ENCODE peak calls at places on chromosomes 6 and 20, in eight cellular contexts. One of them, this sample, is unnamed.

GRCh38 chr6:113586966-113587699 is 270.0 kb upstream of the MARCKS start:
- DNase-seq in thyroid gland: no peak
- DNase-seq in NCI-H1048: no peak
- DNase-seq in ascending aorta: no peak
- DNase-seq in ureter: no peak
- DNase-seq in hypothalamus: no peak
- DNase-seq in neural crest cell: peak
- DNase-seq in EL: no peak
- DNase-seq in this sample: no peak

GRCh38 chr6:34531580-34532201 is 24.4 kb downstream of the SPDEF start:
- DNase-seq in thyroid gland: peak
- DNase-seq in ureter: peak
- DNase-seq in hypothalamus: no peak
- DNase-seq in neural crest cell: no peak
- DNase-seq in NCI-H1048: no peak
- DNase-seq in EL: no peak
- DNase-seq in ascending aorta: peak
- DNase-seq in this sample: peak

GRCh38 chr20:37278966-37279590 is 10.4 kb upstream of the MANBAL start:
- DNase-seq in neural crest cell: no peak
- DNase-seq in ureter: no peak
- DNase-seq in EL: peak
- DNase-seq in thyroid gland: no peak
- DNase-seq in hypothalamus: no peak
- DNase-seq in ascending aorta: no peak
- DNase-seq in NCI-H1048: no peak
- DNase-seq in this sample: no peak

GRCh38 chr6:152314483-152314832 is 322.7 kb downstream of the SYNE1 start:
- DNase-seq in NCI-H1048: no peak
- DNase-seq in ascending aorta: no peak
- DNase-seq in neural crest cell: no peak
- DNase-seq in thyroid gland: no peak
- DNase-seq in ureter: no peak
- DNase-seq in hypothalamus: no peak
- DNase-seq in EL: no peak
- DNase-seq in this sample: no peak

GRCh38 chr6:44190712-44191111 is 26.0 kb upstream of the MYMX start:
- DNase-seq in NCI-H1048: no peak
- DNase-seq in thyroid gland: no peak
- DNase-seq in ascending aorta: no peak
- DNase-seq in hypothalamus: no peak
- DNase-seq in ureter: no peak
- DNase-seq in EL: no peak
- DNase-seq in neural crest cell: no peak
- DNase-seq in this sample: no peak

GRCh38 chr6:24283043-24283985 is 74.5 kb downstream of the DCDC2 start:
- DNase-seq in EL: peak
- DNase-seq in ureter: peak
- DNase-seq in thyroid gland: peak
- DNase-seq in hypothalamus: no peak
- DNase-seq in neural crest cell: peak
- DNase-seq in NCI-H1048: peak
- DNase-seq in ascending aorta: no peak
- DNase-seq in this sample: peak

GRCh38 chr6:159977242-159978214 is 8.6 kb downstream of the IGF2R start:
- DNase-seq in thyroid gland: no peak
- DNase-seq in hypothalamus: no peak
- DNase-seq in EL: peak
- DNase-seq in NCI-H1048: no peak
- DNase-seq in ureter: no peak
- DNase-seq in ascending aorta: no peak
- DNase-seq in neural crest cell: no peak
- DNase-seq in this sample: no peak

GRCh38 chr20:16178671-16179070 is 394.6 kb downstream of the KIF16B start:
- DNase-seq in EL: no peak
- DNase-seq in ureter: no peak
- DNase-seq in hypothalamus: no peak
- DNase-seq in neural crest cell: no peak
- DNase-seq in NCI-H1048: no peak
- DNase-seq in ascending aorta: no peak
- DNase-seq in thyroid gland: no peak
- DNase-seq in this sample: no peak

GRCh38 chr6:118963003-118963402 is 28.0 kb upstream of the MCM9 start:
- DNase-seq in ureter: no peak
- DNase-seq in neural crest cell: no peak
- DNase-seq in thyroid gland: no peak
- DNase-seq in ascending aorta: no peak
- DNase-seq in NCI-H1048: no peak
- DNase-seq in EL: no peak
- DNase-seq in hypothalamus: no peak
- DNase-seq in this sample: no peak

This sample was measured in stimulated activated naive CD8-positive, alpha-beta T cell treated with anti-CD3 and anti-CD28 coated beads, Interleukin-15, amount 100 ng/mL, for 72 hours.